ENCODE peak calls at places on chromosome 10, in seven cellular contexts. O is activated CD4-positive, alpha-beta T cell treated with anti-CD3 and anti-CD28 coated beads, Interleukin-2, amount 50 U/mL, for 48 hours; A is activated T-cell treated with anti-CD3 and anti-CD28 coated beads for 24 hours; F is GM10248; P is activated naive CD4-positive, alpha-beta T cell; L is head of caudate nucleus; K is stimulated activated CD8-positive, alpha-beta memory T cell treated with anti-CD3 and anti-CD28 coated beads, Interleukin-4, amount 100 ng/mL, for 1 hour. C is an unnamed sample.

GRCh38 chr10:66748217-66748616 is 177.6 kb upstream of the LRRTM3 start:
- DNase-seq in O (no peak), A (no peak), F (no peak), P (no peak), L (no peak), K (no peak), C (no peak)

GRCh38 chr10:128324058-128324457 is 197.8 kb upstream of the MKI67 start:
- DNase-seq in O (no peak), A (no peak), F (no peak), P (no peak), L (no peak), K (no peak), C (no peak)

GRCh38 chr10:92363498-92363897 is 72.5 kb downstream of the MARCHF5 start:
- DNase-seq in O (no peak), A (no peak), F (no peak), P (no peak), L (no peak), K (no peak), C (no peak)

GRCh38 chr10:79203014-79203675 is 134.4 kb downstream of the ZMIZ1 start:
- DNase-seq in O (no peak), A (no peak), F (no peak), P (no peak), L (peak), K (no peak), C (no peak)

GRCh38 chr10:8136745-8137144 is 82.3 kb downstream of the GATA3 start:
- DNase-seq in O (no peak), A (no peak), F (no peak), P (no peak), L (no peak), K (no peak), C (no peak)

GRCh38 chr10:8453587-8453986 is 399.1 kb downstream of the GATA3 start:
- DNase-seq in O (no peak), A (no peak), F (no peak), P (no peak), L (no peak), K (no peak), C (no peak)

GRCh38 chr10:100872034-100872791 is 40.5 kb upstream of the SLF2 start:
- DNase-seq in O (peak), A (peak), F (peak), P (no peak), L (peak), K (peak), C (no peak)

GRCh38 chr10:34813626-34814227 is 1.4 kb downstream of the PARD3 start:
- DNase-seq in O (no peak), A (no peak), F (no peak), P (no peak), L (peak), K (no peak), C (no peak)

GRCh38 chr10:118871244-118871865 is 116.6 kb upstream of the CACUL1 start:
- DNase-seq in O (no peak), A (no peak), F (no peak), P (no peak), L (no peak), K (no peak), C (no peak)

GRCh38 chr10:88070080-88070880 is 206.9 kb downstream of the PTEN start:
- DNase-seq in O (no peak), A (no peak), F (peak), P (no peak), L (no peak), K (no peak), C (no peak)

GRCh38 chr10:72315611-72316385 is 38.9 kb downstream of the DNAJB12 start:
- DNase-seq in O (no peak), A (no peak), F (no peak), P (no peak), L (no peak), K (no peak), C (peak)

GRCh38 chr10:14837003-14837755 is 658 bp downstream of the CDNF start:
- DNase-seq in O (no peak), A (no peak), F (no peak), P (no peak), L (no peak), K (no peak), C (no peak)

GRCh38 chr10:84715911-84716310 is 387.5 kb downstream of the CCSER2 start:
- DNase-seq in O (peak), A (no peak), F (peak), P (no peak), L (no peak), K (no peak), C (no peak)

GRCh38 chr10:3784510-3785250 is at the start of gene KLF6:
- DNase-seq in O (no peak), A (no peak), F (no peak), P (no peak), L (peak), K (no peak), C (no peak)

GRCh38 chr10:12791728-12792127 is 209.8 kb downstream of the CCDC3 start:
- DNase-seq in O (no peak), A (no peak), F (no peak), P (no peak), L (no peak), K (no peak), C (no peak)

GRCh38 chr10:86888585-86889381 is 68.6 kb downstream of the MMRN2 start:
- DNase-seq in O (no peak), A (no peak), F (peak), P (no peak), L (no peak), K (no peak), C (peak)

GRCh38 chr10:114638874-114639625 is 19.0 kb downstream of the ABLIM1 start:
- DNase-seq in O (no peak), A (no peak), F (no peak), P (no peak), L (no peak), K (no peak), C (peak)

GRCh38 chr10:124285587-124286527 is 132.9 kb downstream of the OAT start:
- DNase-seq in O (no peak), A (no peak), F (no peak), P (no peak), L (no peak), K (no peak), C (no peak)

GRCh38 chr10:70271996-70272924 is 11.5 kb downstream of the NPFFR1 start:
- DNase-seq in O (no peak), A (no peak), F (no peak), P (no peak), L (no peak), K (no peak), C (no peak)

GRCh38 chr10:114681542-114681941 is 23.5 kb upstream of the ABLIM1 start:
- DNase-seq in O (no peak), A (no peak), F (no peak), P (no peak), L (no peak), K (no peak), C (no peak)

GRCh38 chr10:13400196-13400965 is 52.3 kb upstream of the SEPHS1 start:
- DNase-seq in O (no peak), A (no peak), F (no peak), P (no peak), L (no peak), K (no peak), C (no peak)

GRCh38 chr10:72243822-72244437 is 27.9 kb upstream of the ASCC1 start:
- DNase-seq in O (no peak), A (no peak), F (no peak), P (no peak), L (no peak), K (no peak), C (peak)

GRCh38 chr10:22345301-22346086 is at the start of gene SPAG6:
- DNase-seq in O (peak), A (no peak), F (peak), P (no peak), L (no peak), K (no peak), C (no peak)

GRCh38 chr10:132163278-132163765 is 23.4 kb upstream of the DPYSL4 start:
- DNase-seq in O (peak), A (peak), F (peak), P (no peak), L (no peak), K (no peak), C (no peak)

GRCh38 chr10:3805227-3805790 is 20.3 kb upstream of the KLF6 start:
- DNase-seq in O (peak), A (peak), F (peak), P (no peak), L (no peak), K (no peak), C (peak)

GRCh38 chr10:17006631-17007161 is 122.9 kb downstream of the CUBN start:
- DNase-seq in O (no peak), A (no peak), F (no peak), P (no peak), L (no peak), K (no peak), C (no peak)

GRCh38 chr10:93997546-93997945 is 3.8 kb downstream of the PLCE1 start:
- DNase-seq in O (no peak), A (no peak), F (no peak), P (no peak), L (no peak), K (no peak), C (no peak)

GRCh38 chr10:62284221-62284620 is 15.6 kb upstream of the RTKN2 start:
- DNase-seq in O (no peak), A (no peak), F (no peak), P (no peak), L (no peak), K (no peak), C (no peak)

GRCh38 chr10:74947781-74948401 is 121.5 kb downstream of the KAT6B start:
- DNase-seq in O (no peak), A (no peak), F (no peak), P (no peak), L (no peak), K (no peak), C (no peak)

GRCh38 chr10:128912568-128913311 is 554.3 kb upstream of the MGMT start:
- DNase-seq in O (no peak), A (no peak), F (no peak), P (no peak), L (peak), K (no peak), C (no peak)

GRCh38 chr10:114653926-114654325 is 4.1 kb downstream of the ABLIM1 start:
- DNase-seq in O (no peak), A (no peak), F (no peak), P (no peak), L (no peak), K (no peak), C (no peak)

GRCh38 chr10:87546221-87546620 is 41.5 kb downstream of the MINPP1 start:
- DNase-seq in O (no peak), A (no peak), F (no peak), P (no peak), L (no peak), K (no peak), C (no peak)

GRCh38 chr10:69994262-69994661 is 58.4 kb upstream of the MACROH2A2 start:
- DNase-seq in O (no peak), A (no peak), F (peak), P (no peak), L (peak), K (no peak), C (no peak)

GRCh38 chr10:70596860-70597809 is 5.4 kb downstream of the PRF1 start:
- DNase-seq in O (no peak), A (no peak), F (no peak), P (no peak), L (no peak), K (no peak), C (no peak)

GRCh38 chr10:13001041-13001886 is at the start of gene CCDC3:
- DNase-seq in O (peak), A (no peak), F (peak), P (no peak), L (peak), K (no peak), C (no peak)

GRCh38 chr10:77036993-77037734 is 600.4 kb downstream of the KCNMA1 start:
- DNase-seq in O (no peak), A (no peak), F (peak), P (no peak), L (no peak), K (no peak), C (no peak)

C was measured in GM04503.